ENCODE peak calls at places on chromosomes 2 and 18, in five cellular contexts. L is effector memory CD4-positive, alpha-beta T cell; I is IMR-90; K is CD8-positive, alpha-beta memory T cell; R is HCT116. Q is an unnamed sample.
A peak's percentile ranks its signal among the peaks of the same experiment; 100 is the strongest.

GRCh38 chr2:64359892-64360657 is 93.9 kb upstream of the LGALSL start:
- DNase-seq in L (no peak), I (peak; percentile 92), K (no peak), R (peak; percentile 92), Q (peak; percentile 72)

GRCh38 chr2:61951876-61952275 is 46.4 kb downstream of the COMMD1 start:
- DNase-seq in L (no peak), K (no peak), I (peak; percentile 51), R (no peak), Q (no peak)

GRCh38 chr2:78506301-78506700 is 519.2 kb upstream of the REG3G start:
- DNase-seq in K (no peak), L (no peak), R (no peak), I (no peak), Q (no peak)

GRCh38 chr18:72114801-72115594 is 429.1 kb downstream of the CBLN2 start:
- DNase-seq in K (no peak), R (no peak), I (no peak), L (no peak), Q (no peak)

GRCh38 chr2:48346124-48346536 is 183.8 kb upstream of the STON1 start:
- DNase-seq in K (no peak), I (peak; percentile 91), R (no peak), L (no peak), Q (no peak)

GRCh38 chr18:70641156-70641775 is 352.4 kb downstream of the SOCS6 start:
- DNase-seq in R (no peak), L (no peak), I (no peak), K (no peak), Q (no peak)

GRCh38 chr2:175111200-175111657 is 56.8 kb downstream of the ATF2 start:
- DNase-seq in K (no peak), I (peak; percentile 49), R (peak; percentile 31), L (no peak), Q (no peak)

GRCh38 chr2:46535360-46535759 is 56.0 kb downstream of the TMEM247 start:
- DNase-seq in K (peak; percentile 24), I (no peak), L (no peak), R (no peak), Q (peak; percentile 81)

GRCh38 chr2:48946444-48947048 is 191.0 kb upstream of the LHCGR start:
- DNase-seq in L (no peak), R (peak; percentile 23), K (no peak), I (peak; percentile 43), Q (peak; percentile 49)

GRCh38 chr2:9760911-9761228 is 82.4 kb upstream of the TAF1B start:
- DNase-seq in L (no peak), I (no peak), R (no peak), K (no peak), Q (no peak)

GRCh38 chr2:221715783-221716386 is 143.8 kb upstream of the EPHA4 start:
- DNase-seq in R (no peak), L (no peak), K (no peak), I (no peak), Q (no peak)

GRCh38 chr2:45814951-45815621 is 163.6 kb downstream of the PRKCE start:
- DNase-seq in R (no peak), I (no peak), K (no peak), L (no peak), Q (no peak)

GRCh38 chr2:54468643-54469042 is 12.5 kb downstream of the SPTBN1 start:
- DNase-seq in I (peak; percentile 54), R (no peak), K (no peak), L (no peak), Q (no peak)

DNA sequence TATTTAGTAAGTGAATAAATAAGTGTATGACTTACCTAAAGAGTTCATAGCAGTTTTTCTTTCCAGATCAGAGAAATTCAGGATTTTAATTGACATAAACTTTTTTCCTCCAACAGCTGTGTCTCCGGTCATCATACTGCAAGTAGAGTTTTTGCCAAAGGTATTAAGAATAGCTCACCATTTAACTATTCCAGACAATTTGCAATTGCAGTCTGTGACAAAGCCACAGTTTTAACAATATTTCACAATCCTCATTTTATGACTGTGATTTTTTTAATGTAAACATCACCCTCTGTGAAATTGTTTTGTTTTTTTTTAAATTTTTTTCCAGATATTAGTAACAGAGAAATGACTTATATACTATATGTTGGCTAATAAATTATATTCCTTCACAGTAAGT is 199.1 kb downstream of the TRIB2 start:
- DNase-seq in R (no peak), I (peak; percentile 31), K (no peak), L (no peak), Q (no peak)
- H3K4me1 ChIP-seq in R (peaks cover 5% of the 10 kb centered on the region), I (peaks cover 6% of the 10 kb centered on the region), K (no peaks in the 10 kb centered on the region), L (no peaks in the 10 kb centered on the region), Q (no peaks in the 10 kb centered on the region)

GRCh38 chr2:203870481-203870880 is 2.9 kb downstream of the CTLA4 start:
- DNase-seq in L (no peak), K (no peak), R (no peak), I (no peak), Q (no peak)

GRCh38 chr2:203869610-203870042 is 2.1 kb downstream of the CTLA4 start:
- DNase-seq in L (peak; percentile 43), R (no peak), I (no peak), K (peak; percentile 32), Q (peak; percentile 71)

GRCh38 chr2:203870942-203871341 is 3.4 kb downstream of the CTLA4 start:
- DNase-seq in I (no peak), K (no peak), L (no peak), R (no peak), Q (no peak)

GRCh38 chr2:203873461-203873860 is 5.9 kb downstream of the CTLA4 start:
- DNase-seq in K (no peak), R (no peak), L (no peak), I (no peak), Q (no peak)

DNA sequence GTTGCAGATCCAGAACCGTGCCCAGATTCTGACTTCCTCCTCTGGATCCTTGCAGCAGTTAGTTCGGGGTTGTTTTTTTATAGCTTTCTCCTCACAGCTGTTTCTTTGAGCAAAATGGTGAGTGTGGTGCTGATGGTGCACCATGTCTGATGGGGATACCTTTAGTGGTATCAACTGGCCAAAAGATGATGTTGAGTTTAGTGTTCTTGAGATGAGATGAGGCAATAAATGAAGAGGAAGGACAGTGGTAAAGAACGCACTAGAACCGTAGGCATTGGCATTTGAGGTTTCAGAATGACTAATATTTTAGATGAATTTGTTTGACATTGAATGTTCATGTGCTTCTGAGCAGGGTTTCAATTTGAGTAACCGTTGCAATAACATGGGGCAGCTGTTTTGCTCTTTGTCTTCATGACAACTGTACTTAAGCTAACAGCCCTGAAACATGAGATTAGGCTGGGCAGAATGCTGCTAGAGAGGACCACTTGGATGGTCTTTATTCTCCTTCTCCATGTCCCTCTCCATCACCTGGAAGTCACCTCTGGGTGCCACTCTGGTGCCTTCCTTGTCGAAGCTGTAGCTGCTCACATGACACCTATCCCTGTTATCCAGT is 3.9 kb downstream of the CTLA4 start:
- DNase-seq in R (no peak), K (no peak), L (no peak), I (no peak), Q (peak; percentile 94)
- H3K27ac ChIP-seq in R (no peak overlapping the region), K (no peak overlapping the region), L (peak overlapping the region; percentile 42), I (no peak overlapping the region), Q (peak overlapping the region; percentile 95)

DNA sequence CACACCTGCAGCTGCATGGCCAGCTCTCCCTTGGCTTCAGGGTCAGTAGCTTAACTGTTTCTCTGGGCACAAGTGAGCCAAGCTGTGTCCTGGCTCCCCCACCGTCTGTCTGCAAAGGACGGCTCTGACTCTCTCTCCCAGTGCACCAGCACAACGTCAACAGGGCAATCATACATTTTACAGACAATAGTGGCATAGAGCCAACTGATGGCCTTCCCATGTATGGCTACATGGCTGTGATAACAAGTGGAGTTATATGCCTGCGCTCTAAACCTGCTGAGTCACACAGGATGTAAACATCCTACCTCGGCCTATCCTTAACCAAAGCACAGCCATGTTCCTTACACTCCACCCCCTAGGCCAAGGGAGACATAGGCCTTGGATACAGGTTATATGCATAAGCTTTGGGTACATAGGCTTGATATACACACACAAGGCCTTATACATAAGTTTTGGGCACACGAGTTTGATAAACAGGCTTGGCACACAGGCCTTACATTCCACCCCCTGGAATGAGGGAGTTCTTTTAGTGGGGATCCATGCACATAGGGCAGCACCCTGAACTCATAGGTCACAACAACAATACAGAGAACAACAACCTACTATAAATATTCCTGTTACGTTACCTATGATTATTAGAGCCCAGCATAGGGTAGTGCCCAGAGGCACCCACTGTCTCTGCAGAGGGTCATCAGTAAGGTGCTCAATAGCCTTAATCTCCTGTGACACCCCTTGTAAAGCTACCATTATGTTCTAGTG is 17.7 kb downstream of the PHOSPHO2 start:
- DNase-seq in R (no peak), L (no peak), I (no peak), K (no peak), Q (peak; percentile 29)
- H3K4me1 ChIP-seq in R (no peaks in the 10 kb centered on the region), L (no peaks in the 10 kb centered on the region), I (peaks cover 11% of the 10 kb centered on the region), K (no peaks in the 10 kb centered on the region), Q (no peaks in the 10 kb centered on the region)

GRCh38 chr2:88016086-88016947 is at the start of gene RNU2-63P:
- DNase-seq in I (peak; percentile 96), R (peak; percentile 94), L (peak; percentile 70), K (peak; percentile 69), Q (peak; percentile 70)

GRCh38 chr2:88005776-88006175 is 10.6 kb downstream of the RNU2-63P start:
- DNase-seq in I (no peak), L (no peak), K (no peak), R (no peak), Q (no peak)

GRCh38 chr2:88010136-88010535 is 6.2 kb downstream of the RNU2-63P start:
- DNase-seq in K (no peak), R (no peak), L (no peak), I (no peak), Q (no peak)

GRCh38 chr2:88006912-88007439 is 9.4 kb downstream of the RNU2-63P start:
- DNase-seq in L (no peak), I (no peak), R (no peak), K (no peak), Q (no peak)

DNA sequence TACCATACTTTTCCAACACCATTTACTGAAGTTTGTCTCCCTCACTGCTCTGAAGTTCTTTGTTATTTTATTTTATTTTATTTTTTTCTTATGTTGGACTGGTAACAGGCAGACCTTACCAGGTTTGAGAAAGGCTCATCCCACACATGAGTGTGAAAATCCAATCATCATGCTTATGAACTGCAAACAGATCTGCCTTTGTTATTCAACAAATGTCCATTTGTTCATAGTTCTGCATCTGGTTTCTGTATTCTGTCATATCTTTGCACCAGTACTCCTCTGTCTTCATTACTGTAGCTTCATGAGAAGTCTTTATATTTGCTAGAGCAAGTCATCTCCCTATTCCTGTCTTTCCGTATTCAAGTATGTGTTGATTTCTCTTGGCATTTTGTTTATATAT is 5.3 kb downstream of the RNU2-63P start:
- DNase-seq in L (no peak), I (no peak), K (no peak), R (no peak), Q (no peak)
- H3K27ac ChIP-seq in L (no peak overlapping the region), I (no peak overlapping the region), K (no peak overlapping the region), R (no peak overlapping the region), Q (no peak overlapping the region)

DNA sequence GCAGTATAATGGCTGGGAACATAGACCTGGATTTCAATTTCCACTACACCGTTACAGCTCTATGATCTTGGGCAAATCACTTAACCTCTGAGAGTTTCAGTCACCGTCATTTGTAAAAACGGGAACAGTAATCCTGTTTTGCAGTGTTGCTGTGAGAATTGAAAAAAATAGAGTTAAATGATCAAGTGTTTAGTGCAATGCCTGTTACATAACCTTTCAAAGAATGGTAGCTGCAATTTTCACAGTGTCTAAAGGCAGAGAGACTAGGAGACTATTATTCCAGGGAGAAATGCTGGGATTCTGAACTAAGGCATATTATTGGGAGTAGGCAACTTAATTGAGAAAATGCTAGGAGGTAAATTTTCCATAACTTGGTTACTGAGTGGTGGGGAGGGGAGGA is 2.0 kb downstream of the AGPS start:
- DNase-seq in L (no peak), K (no peak), R (no peak), I (no peak), Q (no peak)
- H3K4me1 ChIP-seq in L (peaks cover 19% of the 10 kb centered on the region), K (peaks cover 39% of the 10 kb centered on the region), R (peaks cover 58% of the 10 kb centered on the region), I (peaks cover 6% of the 10 kb centered on the region), Q (peaks cover 42% of the 10 kb centered on the region)

GRCh38 chr2:196174424-196174823 is 3.0 kb upstream of the STK17B start:
- DNase-seq in R (no peak), L (no peak), K (no peak), I (no peak), Q (no peak)
- H3K27ac ChIP-seq in R (no peak overlapping the region), L (peak overlapping the region; percentile 89), K (no peak overlapping the region), I (no peak overlapping the region), Q (peak overlapping the region; percentile 88)

Q was measured in CD4-positive, CD25-positive, alpha-beta regulatory T cell.